ENCODE peak calls at places on chromosomes 2 and 18, in four cellular contexts. L is RWPE2, F is gastrocnemius medialis, A is A549. G is an unnamed sample.

GRCh38 chr2:23536326-23536725 is 151.3 kb downstream of the KLHL29 start:
- DNase-seq in L (no peak), F (no peak), A (no peak), G (no peak)

GRCh38 chr2:173028671-173029070 is 47.0 kb upstream of the MAP3K20 start:
- DNase-seq in L (no peak), F (no peak), A (no peak), G (no peak)

GRCh38 chr2:81481242-81481993 is 1176.9 kb upstream of the LRRTM1 start:
- DNase-seq in L (no peak), F (no peak), A (no peak), G (no peak)

GRCh38 chr18:44848931-44849330 is 168.2 kb downstream of the SETBP1 start:
- DNase-seq in L (no peak), F (no peak), A (no peak), G (peak; percentile 50)

GRCh38 chr2:39593439-39594393 is 72.0 kb upstream of the TMEM178A start:
- DNase-seq in L (no peak), F (peak; percentile 31), A (peak; percentile 39), G (no peak)

GRCh38 chr2:39107156-39107555 is 13.7 kb downstream of the SOS1 start:
- DNase-seq in L (no peak), F (no peak), A (no peak), G (no peak)

GRCh38 chr2:205885492-205886099 is 200.4 kb downstream of the INO80D start:
- DNase-seq in L (no peak), F (peak; percentile 57), A (peak; percentile 64), G (peak; percentile 89)

GRCh38 chr2:102070058-102070642 is 72.4 kb upstream of the IL1R1 start:
- DNase-seq in L (no peak), F (peak; percentile 97), A (peak; percentile 66), G (peak; percentile 75)

GRCh38 chr2:216698895-216699294 is 3.5 kb upstream of the IGFBP5 start:
- DNase-seq in L (no peak), F (no peak), A (peak; percentile 42), G (no peak)

GRCh38 chr2:152594022-152594712 is 123.1 kb downstream of the PRPF40A start:
- DNase-seq in L (no peak), F (peak; percentile 89), A (no peak), G (no peak)

GRCh38 chr2:35963344-35963743 is 392.2 kb upstream of the CRIM1 start:
- DNase-seq in L (no peak), F (no peak), A (no peak), G (no peak)

GRCh38 chr18:12305211-12305610 is 2.8 kb upstream of the TUBB6 start:
- DNase-seq in L (no peak), F (no peak), A (no peak), G (no peak)

DNA sequence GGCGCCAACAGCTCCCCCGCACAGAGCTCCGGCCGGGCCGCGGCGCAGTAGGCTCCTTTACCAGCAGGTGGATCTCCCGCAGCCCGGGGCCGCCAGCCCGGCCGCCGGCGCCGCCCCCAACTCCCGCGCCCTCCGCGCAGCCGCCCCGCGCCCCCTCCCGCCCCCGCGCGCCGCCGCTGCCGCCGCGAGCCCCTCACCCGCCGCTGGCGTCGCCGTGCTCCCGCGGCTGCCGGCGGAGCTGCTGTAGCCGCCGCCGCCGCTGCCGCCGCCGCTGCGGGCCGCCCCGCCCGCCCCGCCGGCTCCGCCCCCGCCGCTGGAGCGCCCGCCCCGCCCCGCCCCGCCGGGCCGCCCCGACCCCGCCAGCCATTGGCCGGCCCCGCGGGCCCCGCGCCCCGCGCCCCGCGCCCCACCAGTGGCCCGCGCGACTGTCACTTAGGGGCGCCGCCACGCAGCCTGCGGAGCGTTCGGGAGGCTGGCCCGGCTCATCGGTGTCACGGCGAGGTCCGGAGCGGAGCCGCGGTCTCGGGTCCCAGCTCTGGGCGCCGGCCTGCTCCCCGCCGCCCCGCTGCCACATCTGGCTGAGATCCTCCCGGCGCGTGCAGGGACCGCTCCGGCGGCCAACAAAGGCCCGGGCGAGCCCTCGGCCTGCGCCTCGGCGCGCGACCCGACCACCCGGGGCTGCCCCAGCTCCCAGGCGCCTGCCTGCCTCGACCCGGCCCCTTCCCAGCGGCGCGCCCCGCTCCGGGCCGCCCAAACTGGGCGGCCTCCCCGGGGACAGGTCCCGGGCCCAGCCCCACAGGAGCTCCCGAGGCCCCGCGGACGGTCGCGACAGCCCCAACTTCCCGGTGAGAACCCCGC is at the start of gene MGAT4A:
- DNase-seq in L (no peak), F (peak; percentile 71), A (peak; percentile 63), G (peak; percentile 71)
- H3K27ac ChIP-seq in L (no peak within 1 kb of the TSS), F (peak within 1 kb of the TSS; percentile 87), A (peak within 1 kb of the TSS; percentile 75), G (peak within 1 kb of the TSS; percentile 81)

GRCh38 chr2:8684885-8685696 is 3.2 kb downstream of the ID2 start:
- DNase-seq in L (no peak), F (no peak), A (peak; percentile 38), G (peak; percentile 52)

GRCh38 chr2:8685697-8686358 is 4.0 kb downstream of the ID2 start:
- DNase-seq in L (no peak), F (peak; percentile 51), A (peak; percentile 77), G (peak; percentile 47)

GRCh38 chr2:8682719-8683667 is 1.1 kb downstream of the ID2 start:
- DNase-seq in L (no peak), F (no peak), A (no peak), G (peak; percentile 39)

GRCh38 chr2:8681786-8682692 is at the start of gene ID2:
- DNase-seq in L (peak; percentile 94), F (peak; percentile 99), A (peak; percentile 98), G (peak; percentile 98)

DNA sequence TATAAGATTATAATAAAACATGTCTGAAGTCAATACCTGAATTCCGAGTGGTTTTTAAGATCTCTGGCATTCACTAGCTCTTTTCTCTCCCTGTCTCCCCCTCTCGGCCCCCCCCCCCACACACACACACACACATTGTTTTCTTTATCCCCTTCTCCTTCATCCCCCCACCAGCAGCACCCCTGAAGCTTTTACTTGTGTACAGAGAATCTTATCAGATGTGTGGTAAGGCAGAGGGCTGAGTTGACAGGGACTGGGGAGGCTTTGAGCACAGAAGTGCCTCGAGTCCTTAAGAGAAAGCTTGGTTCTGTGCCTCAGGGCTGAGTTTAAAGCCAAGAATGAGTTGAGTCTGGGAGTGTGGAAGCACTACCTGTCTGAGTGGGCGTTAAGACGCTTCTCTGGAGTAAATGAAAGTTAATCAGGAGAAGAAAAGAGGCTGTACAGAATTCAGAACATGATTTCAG is 2.6 kb downstream of the ID2 start:
- DNase-seq in L (no peak), F (no peak), A (no peak), G (peak; percentile 40)
- H3K27ac ChIP-seq in L (no peak overlapping the region), F (peak overlapping the region; percentile 58), A (peak overlapping the region; percentile 88), G (peak overlapping the region; percentile 84)

GRCh38 chr2:16744521-16744920 is 78.9 kb upstream of the CYRIA start:
- DNase-seq in L (no peak), F (no peak), A (no peak), G (no peak)

GRCh38 chr2:16741508-16741907 is 75.9 kb upstream of the CYRIA start:
- DNase-seq in L (no peak), F (no peak), A (no peak), G (no peak)

GRCh38 chr2:16737812-16738211 is 72.2 kb upstream of the CYRIA start:
- DNase-seq in L (no peak), F (no peak), A (no peak), G (no peak)

GRCh38 chr2:16738361-16739225 is 73.0 kb upstream of the CYRIA start:
- DNase-seq in L (no peak), F (no peak), A (no peak), G (no peak)

GRCh38 chr2:16739778-16740581 is 74.3 kb upstream of the CYRIA start:
- DNase-seq in L (no peak), F (peak; percentile 73), A (no peak), G (no peak)
- H3K27ac ChIP-seq in L (peak overlapping the region; percentile 18), F (peak overlapping the region; percentile 48), A (no peak overlapping the region), G (no peak overlapping the region)

GRCh38 chr2:219470429-219470828 is 28.3 kb upstream of the GMPPA start:
- DNase-seq in L (no peak), F (no peak), A (no peak), G (no peak)

GRCh38 chr2:219472629-219473187 is 26.0 kb upstream of the GMPPA start:
- DNase-seq in L (no peak), F (no peak), A (no peak), G (no peak)

GRCh38 chr2:219473511-219473910 is 25.2 kb upstream of the GMPPA start:
- DNase-seq in L (no peak), F (no peak), A (no peak), G (no peak)

GRCh38 chr2:219469186-219469724 is 29.4 kb upstream of the GMPPA start:
- DNase-seq in L (no peak), F (no peak), A (peak; percentile 55), G (no peak)

DNA sequence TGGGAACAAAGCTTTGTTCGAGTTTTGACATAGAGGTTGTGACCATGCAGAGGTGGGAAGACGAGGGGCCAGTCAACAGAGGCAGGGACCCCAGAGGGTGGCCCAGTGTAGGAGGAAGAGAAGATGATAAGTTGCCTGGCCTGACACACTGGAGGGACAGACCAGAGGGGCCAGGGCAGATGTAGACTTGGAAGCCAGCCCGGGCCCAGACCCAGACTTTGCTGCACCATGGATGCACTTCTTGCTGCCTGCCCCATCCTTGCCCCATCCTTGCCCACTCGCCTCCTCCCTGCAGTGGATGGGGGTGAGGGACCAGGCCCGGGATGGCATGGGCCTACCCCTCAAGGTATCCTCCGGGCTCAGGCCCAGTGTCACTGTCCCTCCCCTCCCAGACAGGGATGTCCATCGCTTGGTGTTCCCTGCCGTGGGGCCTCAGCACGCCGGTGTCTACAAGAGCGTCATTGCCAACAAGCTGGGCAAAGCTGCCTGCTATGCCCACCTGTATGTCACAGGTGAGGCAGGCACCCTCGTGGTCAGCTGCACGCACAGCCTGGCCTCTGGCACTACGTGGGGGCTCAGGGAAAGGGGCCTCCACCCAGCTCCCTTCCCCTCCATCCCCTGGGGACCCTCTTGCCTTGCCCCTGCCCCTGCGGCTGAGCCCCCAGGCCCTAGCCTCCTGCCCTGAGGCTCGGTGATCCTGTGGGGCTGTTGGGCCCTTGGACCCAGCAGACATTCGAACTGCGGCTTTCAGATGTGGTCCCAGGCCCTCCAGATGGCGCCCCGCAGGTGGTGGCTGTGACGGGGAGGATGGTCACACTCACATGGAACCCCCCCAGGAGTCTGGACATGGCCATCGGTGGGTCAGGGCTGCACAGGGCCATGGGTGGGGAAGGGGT is 27.0 kb upstream of the GMPPA start:
- DNase-seq in L (no peak), F (no peak), A (no peak), G (no peak)
- H3K27ac ChIP-seq in L (no peak overlapping the region), F (no peak overlapping the region), A (no peak overlapping the region), G (no peak overlapping the region)

GRCh38 chr2:235676536-235676799 is 182.6 kb downstream of the AGAP1 start:
- DNase-seq in L (no peak), F (no peak), A (no peak), G (no peak)

GRCh38 chr2:235678712-235679111 is 184.9 kb downstream of the AGAP1 start:
- DNase-seq in L (no peak), F (no peak), A (no peak), G (no peak)

GRCh38 chr2:235679471-235679870 is 185.6 kb downstream of the AGAP1 start:
- DNase-seq in L (no peak), F (no peak), A (no peak), G (no peak)

GRCh38 chr2:235675678-235676535 is 182.1 kb downstream of the AGAP1 start:
- DNase-seq in L (no peak), F (no peak), A (peak; percentile 12), G (no peak)

GRCh38 chr2:235677276-235677788 is 183.5 kb downstream of the AGAP1 start:
- DNase-seq in L (no peak), F (no peak), A (no peak), G (no peak)
- H3K27ac ChIP-seq in L (no peak overlapping the region), F (no peak overlapping the region), A (no peak overlapping the region), G (no peak overlapping the region)

G was measured in uterus.